ENCODE peak calls at places on chromosomes 4 and X, in four cellular contexts. S, L, H and O are unnamed samples.

GRCh38 chr4:1726146-1726934 is 5.0 kb downstream of the TACC3 start:
- DNase-seq in S (peak), L (peak), H (peak), O (peak)

GRCh38 chr4:36785965-36786364 is 458.6 kb upstream of the NWD2 start:
- DNase-seq in S (no peak), L (no peak), H (no peak), O (no peak)

GRCh38 chrX:72100051-72100755 is 31.5 kb downstream of the RTL5 start:
- DNase-seq in S (no peak), L (no peak), H (no peak), O (no peak)

GRCh38 chr4:149176019-149176418 is 639.6 kb downstream of the IQCM start:
- DNase-seq in S (no peak), L (no peak), H (no peak), O (no peak)

GRCh38 chrX:22247169-22247568 is 25.5 kb upstream of the CBLL2 start:
- DNase-seq in S (no peak), L (no peak), H (no peak), O (no peak)

GRCh38 chr4:48725414-48725813 is 54.7 kb downstream of the FRYL start:
- DNase-seq in S (no peak), L (no peak), H (no peak), O (no peak)

GRCh38 chrX:119482497-119483480 is 14.5 kb downstream of the SLC25A5 start:
- DNase-seq in S (peak), L (peak), H (peak), O (peak)

GRCh38 chrX:47172971-47173792 is 20.4 kb upstream of the UBA1 start:
- DNase-seq in S (no peak), L (no peak), H (no peak), O (no peak)

GRCh38 chr4:74446193-74446868 is 1.4 kb downstream of the AREG start:
- DNase-seq in S (no peak), L (no peak), H (no peak), O (no peak)

GRCh38 chr4:9996319-9997110 is 24.8 kb downstream of the SLC2A9 start:
- DNase-seq in S (no peak), L (no peak), H (no peak), O (no peak)

GRCh38 chr4:33013280-33013679 is 2293.1 kb downstream of the PCDH7 start:
- DNase-seq in S (no peak), L (no peak), H (no peak), O (no peak)

GRCh38 chrX:4708970-4709760 is 995.7 kb upstream of the PRKX start:
- DNase-seq in S (no peak), L (no peak), H (no peak), O (no peak)

GRCh38 chr4:38857354-38858096 is 908 bp upstream of the TLR6 start:
- DNase-seq in S (peak), L (peak), H (no peak), O (no peak)

GRCh38 chrX:9873952-9874351 is 87.7 kb downstream of the SHROOM2 start:
- DNase-seq in S (no peak), L (no peak), H (peak), O (peak)

DNA sequence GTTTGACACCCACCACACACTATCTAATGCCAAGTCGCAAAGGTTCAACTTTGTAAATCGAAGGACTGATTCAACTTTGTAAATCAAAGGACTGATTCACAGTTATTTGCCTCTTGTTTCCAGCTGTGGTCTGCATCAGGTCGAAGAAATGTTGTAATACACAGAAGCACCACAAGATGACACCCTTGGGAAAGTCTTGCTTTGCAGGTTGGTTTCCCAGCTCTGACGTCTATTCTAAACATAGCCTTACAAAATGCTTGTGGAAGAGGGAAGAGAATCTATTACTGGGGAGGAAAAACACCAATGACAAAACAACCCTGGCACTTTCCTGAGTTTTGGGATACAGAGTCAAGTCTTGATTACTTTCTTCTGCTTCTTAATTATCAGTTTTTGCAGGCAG is 35.3 kb downstream of the SUPT20HL1 start:
- DNase-seq in S (no peak), L (peak), H (peak), O (no peak)
- H3K27ac ChIP-seq in S (no peak), L (peak), H (no peak), O (no peak)

GRCh38 chr4:140720387-140721087 is 35.6 kb downstream of the TBC1D9 start:
- DNase-seq in S (no peak), L (no peak), H (no peak), O (no peak)
- H3K27ac ChIP-seq in S (no peak), L (peak), H (no peak), O (no peak)

DNA sequence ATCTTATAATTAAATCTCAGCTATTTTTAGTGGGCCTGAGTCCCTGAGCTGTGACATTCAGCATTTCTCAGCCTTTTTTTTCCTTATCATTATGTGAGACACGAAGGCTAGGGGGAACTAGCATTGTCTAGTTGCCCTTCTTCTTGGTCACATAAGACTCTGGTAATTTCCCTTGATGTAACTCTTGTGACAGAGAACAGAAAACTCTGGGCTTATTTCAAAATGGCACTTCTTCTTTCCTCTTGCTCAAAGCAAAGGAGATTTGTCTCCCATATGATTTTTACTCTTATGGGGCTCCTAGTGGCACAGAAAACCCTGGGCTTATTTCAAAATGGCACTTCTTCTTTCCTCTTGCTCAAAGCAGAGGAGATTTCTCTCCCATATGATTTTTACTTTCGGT is 14.8 kb downstream of the ATXN3L start:
- DNase-seq in S (no peak), L (no peak), H (no peak), O (no peak)
- H3K27ac ChIP-seq in S (no peak), L (no peak), H (no peak), O (no peak)

GRCh38 chr4:70676554-70677090 is 10.3 kb upstream of the JCHAIN start:
- DNase-seq in S (no peak), L (no peak), H (no peak), O (no peak)
- H3K27ac ChIP-seq in S (no peak), L (no peak), H (no peak), O (no peak)